ENCODE peak calls at places on chromosome 6, in four cellular contexts. L is cardiac fibroblast, H is body of pancreas, B is pancreas. C is an unnamed sample.

GRCh38 chr6:3997144-3997770 is 81.7 kb downstream of the FAM217A start:
- DNase-seq in L (peak), H (no peak), B (no peak), C (no peak)

GRCh38 chr6:34055223-34055933 is 90.5 kb downstream of the GRM4 start:
- DNase-seq in L (peak), H (peak), B (peak), C (no peak)

GRCh38 chr6:13177617-13178506 is 150.5 kb downstream of the TBC1D7 start:
- DNase-seq in L (peak), H (no peak), B (no peak), C (no peak)

GRCh38 chr6:89688328-89688727 is 49.8 kb upstream of the LYRM2 start:
- DNase-seq in L (no peak), H (no peak), B (no peak), C (no peak)

GRCh38 chr6:41629128-41629527 is 9.1 kb upstream of the MDFI start:
- DNase-seq in L (no peak), H (no peak), B (no peak), C (no peak)

GRCh38 chr6:65259080-65259479 is 447.9 kb downstream of the EYS start:
- DNase-seq in L (peak), H (no peak), B (no peak), C (no peak)

GRCh38 chr6:7312616-7313504 is at the start of gene SSR1:
- DNase-seq in L (peak), H (peak), B (peak), C (peak)

GRCh38 chr6:14166821-14167220 is 49.2 kb downstream of the CD83 start:
- DNase-seq in L (no peak), H (no peak), B (no peak), C (no peak)

GRCh38 chr6:169185692-169186485 is 67.8 kb downstream of the THBS2 start:
- DNase-seq in L (no peak), H (no peak), B (no peak), C (no peak)

GRCh38 chr6:109406196-109406595 is 23.9 kb upstream of the CD164 start:
- DNase-seq in L (peak), H (no peak), B (no peak), C (no peak)

GRCh38 chr6:69584913-69585729 is 211.7 kb downstream of the LMBRD1 start:
- DNase-seq in L (peak), H (no peak), B (no peak), C (no peak)

GRCh38 chr6:148495029-148495428 is 152.4 kb downstream of the SASH1 start:
- DNase-seq in L (no peak), H (no peak), B (no peak), C (no peak)

GRCh38 chr6:89204096-89204495 is 13.1 kb downstream of the GABRR1 start:
- DNase-seq in L (no peak), H (no peak), B (no peak), C (no peak)

GRCh38 chr6:53410508-53411258 is 61.9 kb upstream of the ELOVL5 start:
- DNase-seq in L (peak), H (peak), B (no peak), C (no peak)

GRCh38 chr6:80004199-80005072 is at the start of gene TTK:
- DNase-seq in L (peak), H (peak), B (peak), C (peak)

GRCh38 chr6:54473328-54473727 is 165.1 kb downstream of the TINAG start:
- DNase-seq in L (no peak), H (no peak), B (no peak), C (no peak)

GRCh38 chr6:137417411-137417810 is 76.8 kb downstream of the OLIG3 start:
- DNase-seq in L (peak), H (no peak), B (no peak), C (no peak)

GRCh38 chr6:117326396-117326795 is 61.0 kb downstream of the VGLL2 start:
- DNase-seq in L (no peak), H (no peak), B (no peak), C (no peak)

GRCh38 chr6:138161434-138162103 is at the start of gene ARFGEF3:
- DNase-seq in L (peak), H (peak), B (peak), C (no peak)

GRCh38 chr6:111809264-111809663 is 64.0 kb downstream of the FYN start:
- DNase-seq in L (peak), H (no peak), B (no peak), C (no peak)

GRCh38 chr6:81758221-81758620 is 5.7 kb upstream of the TENT5A start:
- DNase-seq in L (no peak), H (no peak), B (no peak), C (no peak)

GRCh38 chr6:53465732-53466131 is 79.2 kb downstream of the GCLC start:
- DNase-seq in L (no peak), H (no peak), B (no peak), C (no peak)

GRCh38 chr6:118772886-118773285 is 121.1 kb upstream of the ASF1A start:
- DNase-seq in L (no peak), H (no peak), B (no peak), C (no peak)

GRCh38 chr6:118774596-118774995 is 119.4 kb upstream of the ASF1A start:
- DNase-seq in L (no peak), H (no peak), B (no peak), C (no peak)

GRCh38 chr6:118780728-118781127 is 113.2 kb upstream of the ASF1A start:
- DNase-seq in L (peak), H (no peak), B (no peak), C (no peak)

GRCh38 chr6:118775381-118775780 is 118.6 kb upstream of the ASF1A start:
- DNase-seq in L (no peak), H (no peak), B (no peak), C (no peak)

DNA sequence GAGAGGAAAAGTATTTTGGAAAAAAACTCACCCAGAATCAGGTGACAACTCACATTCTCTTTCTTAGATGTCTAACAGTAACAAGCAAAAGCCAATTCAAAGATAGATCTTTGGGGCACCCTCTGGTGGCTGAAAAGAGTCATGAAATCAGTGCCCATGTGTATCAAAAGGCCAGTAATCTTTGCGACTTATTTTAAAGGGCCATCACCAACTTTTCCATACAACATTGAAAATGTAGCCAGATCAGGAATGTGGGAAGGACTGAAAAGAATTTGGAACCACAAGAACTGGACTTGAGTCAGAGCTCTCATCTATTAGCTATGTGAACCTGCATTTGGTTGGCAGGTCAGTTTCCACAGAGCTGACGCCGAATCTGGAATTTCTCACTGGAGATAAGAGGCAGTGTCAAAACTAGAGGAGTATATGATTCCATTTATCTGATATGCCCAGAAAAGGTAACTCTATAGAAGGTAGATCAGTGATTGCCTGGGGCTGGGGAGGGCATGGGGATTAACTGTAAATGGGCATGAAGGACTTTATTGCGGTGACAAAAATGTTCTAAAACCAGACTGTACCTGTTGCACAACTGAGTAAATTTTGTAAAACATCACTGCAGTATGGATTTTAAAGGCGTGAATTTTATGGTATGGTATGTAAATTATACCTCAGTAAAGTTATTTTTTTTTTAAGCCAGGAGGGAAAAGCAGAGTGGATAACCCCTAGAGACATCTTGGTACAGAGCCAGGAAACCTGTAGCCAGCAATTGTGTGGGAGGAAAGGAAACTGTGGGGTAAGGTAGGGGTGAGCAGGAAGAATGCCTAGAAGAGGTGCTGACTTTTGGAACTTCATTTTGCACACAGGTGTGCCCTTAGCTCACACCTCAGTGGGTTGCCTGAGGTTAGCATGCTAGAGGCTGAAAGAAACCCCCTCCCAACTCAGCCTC is 117.1 kb upstream of the ASF1A start:
- DNase-seq in L (peak), H (peak), B (peak), C (peak)
- H3K4me3 ChIP-seq in L (no peak), H (no peak), B (no peak), C (no peak)

GRCh38 chr6:134063121-134063965 is 10.9 kb upstream of the SLC2A12 start:
- DNase-seq in L (no peak), H (no peak), B (no peak), C (no peak)

GRCh38 chr6:134061440-134061839 is 9.0 kb upstream of the SLC2A12 start:
- DNase-seq in L (no peak), H (no peak), B (no peak), C (no peak)

GRCh38 chr6:134064461-134064860 is 12.0 kb upstream of the SLC2A12 start:
- DNase-seq in L (no peak), H (no peak), B (no peak), C (no peak)

GRCh38 chr6:134063966-134064445 is 11.6 kb upstream of the SLC2A12 start:
- DNase-seq in L (peak), H (peak), B (peak), C (peak)

GRCh38 chr6:134065706-134066105 is 13.3 kb upstream of the SLC2A12 start:
- DNase-seq in L (peak), H (no peak), B (no peak), C (no peak)
- TF ChIP-seq CTCF in L (peak), H (peak), B (no peak), C (peak)

GRCh38 chr6:1553562-1554088 is 56.1 kb upstream of the FOXC1 start:
- DNase-seq in L (peak), H (no peak), B (no peak), C (no peak)
- H3K4me3 ChIP-seq in L (no peak), H (no peak), B (no peak), C (peak)

GRCh38 chr6:27091661-27092315 is 155.7 kb upstream of the PRSS16 start:
- DNase-seq in L (peak), H (no peak), B (no peak), C (peak)

GRCh38 chr6:27092316-27092692 is 155.2 kb upstream of the PRSS16 start:
- DNase-seq in L (no peak), H (no peak), B (no peak), C (no peak)

DNA sequence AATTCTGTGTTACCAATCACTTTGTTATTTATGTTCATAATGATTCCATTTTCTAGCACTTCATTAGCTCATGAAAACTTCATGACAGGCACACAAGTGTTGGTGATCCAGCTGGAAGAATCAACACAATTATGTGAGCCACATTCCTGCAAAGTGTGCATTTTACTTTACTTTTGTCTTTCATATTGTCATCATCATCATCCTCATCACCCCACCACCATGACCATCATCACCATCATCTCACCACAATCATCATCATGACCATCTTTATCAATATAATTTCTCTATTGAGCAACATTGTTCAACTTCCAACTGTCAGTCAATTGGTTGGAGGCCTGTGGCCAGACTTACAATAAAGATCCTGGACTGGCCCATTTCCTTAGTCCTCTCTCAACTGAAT is 159.4 kb upstream of the PRSS16 start:
- DNase-seq in L (no peak), H (no peak), B (no peak), C (no peak)
- TF ChIP-seq CTCF in L (no peak), H (no peak), B (no peak), C (no peak)

GRCh38 chr6:170272341-170273065 is 18.4 kb downstream of the DLL1 start:
- DNase-seq in L (no peak), H (no peak), B (peak), C (no peak)
- H3K4me3 ChIP-seq in L (no peak), H (peak), B (peak), C (no peak)

GRCh38 chr6:127954082-127954481 is 53.2 kb upstream of the THEMIS start:
- DNase-seq in L (no peak), H (no peak), B (no peak), C (no peak)

GRCh38 chr6:127959869-127960268 is 59.0 kb upstream of the THEMIS start:
- DNase-seq in L (no peak), H (no peak), B (no peak), C (no peak)

GRCh38 chr6:127952176-127952575 is 51.3 kb upstream of the THEMIS start:
- DNase-seq in L (no peak), H (no peak), B (no peak), C (no peak)

GRCh38 chr6:127952831-127953230 is 52.0 kb upstream of the THEMIS start:
- DNase-seq in L (peak), H (no peak), B (no peak), C (no peak)

GRCh38 chr6:127956260-127956888 is 55.5 kb upstream of the THEMIS start:
- DNase-seq in L (peak), H (no peak), B (no peak), C (no peak)
- TF ChIP-seq CTCF in L (peak), H (no peak), B (no peak), C (peak)

C was measured in LNCaP clone FGC.